ENCODE peak calls at places on chromosomes 12 and 14, in ten cellular contexts. One of them, this sample, is unnamed.

GRCh38 chr12:86945685-86946196 is 689.5 kb upstream of the MGAT4C start:
- DNase-seq in HFFc6: no peak
- DNase-seq in mammary epithelial cell: no peak
- DNase-seq in AG04449: no peak
- DNase-seq in astrocyte of the spinal cord: no peak
- DNase-seq in activated CD8-positive, alpha-beta memory T cell treated with anti-CD3 and anti-CD28 coated beads for 1 hour: no peak
- DNase-seq in WERI-Rb-1: no peak
- DNase-seq in endothelial cell: no peak
- DNase-seq in NCI-H748 treated with DMSO at 0.1 percent for 48 hours: no peak
- DNase-seq in Caco-2: no peak
- DNase-seq in this sample: no peak

GRCh38 chr14:69323266-69323966 is 63.5 kb downstream of the GALNT16 start:
- DNase-seq in HFFc6: no peak
- DNase-seq in mammary epithelial cell: no peak
- DNase-seq in AG04449: no peak
- DNase-seq in astrocyte of the spinal cord: no peak
- DNase-seq in activated CD8-positive, alpha-beta memory T cell treated with anti-CD3 and anti-CD28 coated beads for 1 hour: no peak
- DNase-seq in WERI-Rb-1: no peak
- DNase-seq in endothelial cell: no peak
- DNase-seq in NCI-H748 treated with DMSO at 0.1 percent for 48 hours: no peak
- DNase-seq in Caco-2: peak
- DNase-seq in this sample: no peak

GRCh38 chr12:1579626-1580025 is 14.8 kb downstream of the FBXL14 start:
- DNase-seq in HFFc6: peak
- DNase-seq in mammary epithelial cell: no peak
- DNase-seq in AG04449: no peak
- DNase-seq in astrocyte of the spinal cord: peak
- DNase-seq in activated CD8-positive, alpha-beta memory T cell treated with anti-CD3 and anti-CD28 coated beads for 1 hour: no peak
- DNase-seq in WERI-Rb-1: no peak
- DNase-seq in endothelial cell: no peak
- DNase-seq in NCI-H748 treated with DMSO at 0.1 percent for 48 hours: no peak
- DNase-seq in Caco-2: no peak
- DNase-seq in this sample: no peak

GRCh38 chr14:95250126-95250824 is 69.4 kb downstream of the CLMN start:
- DNase-seq in HFFc6: no peak
- DNase-seq in mammary epithelial cell: no peak
- DNase-seq in AG04449: no peak
- DNase-seq in astrocyte of the spinal cord: no peak
- DNase-seq in activated CD8-positive, alpha-beta memory T cell treated with anti-CD3 and anti-CD28 coated beads for 1 hour: no peak
- DNase-seq in WERI-Rb-1: no peak
- DNase-seq in endothelial cell: no peak
- DNase-seq in NCI-H748 treated with DMSO at 0.1 percent for 48 hours: no peak
- DNase-seq in Caco-2: no peak
- DNase-seq in this sample: no peak

GRCh38 chr14:91227183-91227628 is 17.3 kb downstream of the GPR68 start:
- DNase-seq in HFFc6: no peak
- DNase-seq in mammary epithelial cell: no peak
- DNase-seq in AG04449: no peak
- DNase-seq in astrocyte of the spinal cord: no peak
- DNase-seq in activated CD8-positive, alpha-beta memory T cell treated with anti-CD3 and anti-CD28 coated beads for 1 hour: no peak
- DNase-seq in WERI-Rb-1: no peak
- DNase-seq in endothelial cell: no peak
- DNase-seq in NCI-H748 treated with DMSO at 0.1 percent for 48 hours: no peak
- DNase-seq in Caco-2: no peak
- DNase-seq in this sample: no peak

GRCh38 chr12:124828264-124829007 is 35.2 kb downstream of the SCARB1 start:
- DNase-seq in HFFc6: peak
- DNase-seq in mammary epithelial cell: peak
- DNase-seq in AG04449: no peak
- DNase-seq in astrocyte of the spinal cord: peak
- DNase-seq in activated CD8-positive, alpha-beta memory T cell treated with anti-CD3 and anti-CD28 coated beads for 1 hour: no peak
- DNase-seq in WERI-Rb-1: no peak
- DNase-seq in endothelial cell: no peak
- DNase-seq in NCI-H748 treated with DMSO at 0.1 percent for 48 hours: no peak
- DNase-seq in Caco-2: peak
- DNase-seq in this sample: no peak

GRCh38 chr12:53627919-53628318 is 1.7 kb upstream of the ATF7 start:
- DNase-seq in HFFc6: no peak
- DNase-seq in mammary epithelial cell: no peak
- DNase-seq in AG04449: no peak
- DNase-seq in astrocyte of the spinal cord: no peak
- DNase-seq in activated CD8-positive, alpha-beta memory T cell treated with anti-CD3 and anti-CD28 coated beads for 1 hour: no peak
- DNase-seq in WERI-Rb-1: no peak
- DNase-seq in endothelial cell: no peak
- DNase-seq in NCI-H748 treated with DMSO at 0.1 percent for 48 hours: no peak
- DNase-seq in Caco-2: no peak
- DNase-seq in this sample: no peak

GRCh38 chr12:47097276-47097896 is 17.6 kb upstream of the AMIGO2 start:
- DNase-seq in HFFc6: peak
- DNase-seq in mammary epithelial cell: peak
- DNase-seq in AG04449: no peak
- DNase-seq in astrocyte of the spinal cord: peak
- DNase-seq in activated CD8-positive, alpha-beta memory T cell treated with anti-CD3 and anti-CD28 coated beads for 1 hour: no peak
- DNase-seq in WERI-Rb-1: no peak
- DNase-seq in endothelial cell: no peak
- DNase-seq in NCI-H748 treated with DMSO at 0.1 percent for 48 hours: peak
- DNase-seq in Caco-2: no peak
- DNase-seq in this sample: no peak

GRCh38 chr14:50607181-50607580 is 47.2 kb downstream of the ATL1 start:
- DNase-seq in HFFc6: no peak
- DNase-seq in mammary epithelial cell: peak
- DNase-seq in AG04449: peak
- DNase-seq in astrocyte of the spinal cord: peak
- DNase-seq in activated CD8-positive, alpha-beta memory T cell treated with anti-CD3 and anti-CD28 coated beads for 1 hour: no peak
- DNase-seq in WERI-Rb-1: no peak
- DNase-seq in endothelial cell: no peak
- DNase-seq in NCI-H748 treated with DMSO at 0.1 percent for 48 hours: no peak
- DNase-seq in Caco-2: no peak
- DNase-seq in this sample: no peak

GRCh38 chr12:31797230-31797872 is 68.5 kb upstream of the AMN1 start:
- DNase-seq in HFFc6: no peak
- DNase-seq in mammary epithelial cell: no peak
- DNase-seq in AG04449: no peak
- DNase-seq in astrocyte of the spinal cord: no peak
- DNase-seq in activated CD8-positive, alpha-beta memory T cell treated with anti-CD3 and anti-CD28 coated beads for 1 hour: no peak
- DNase-seq in WERI-Rb-1: no peak
- DNase-seq in endothelial cell: no peak
- DNase-seq in NCI-H748 treated with DMSO at 0.1 percent for 48 hours: no peak
- DNase-seq in Caco-2: no peak
- DNase-seq in this sample: no peak

GRCh38 chr14:105877645-105878044 is 351.3 kb downstream of the TMEM121 start:
- DNase-seq in HFFc6: no peak
- DNase-seq in mammary epithelial cell: no peak
- DNase-seq in AG04449: no peak
- DNase-seq in astrocyte of the spinal cord: no peak
- DNase-seq in activated CD8-positive, alpha-beta memory T cell treated with anti-CD3 and anti-CD28 coated beads for 1 hour: no peak
- DNase-seq in WERI-Rb-1: no peak
- DNase-seq in endothelial cell: no peak
- DNase-seq in NCI-H748 treated with DMSO at 0.1 percent for 48 hours: no peak
- DNase-seq in Caco-2: no peak
- DNase-seq in this sample: no peak

GRCh38 chr12:94679554-94679953 is 29.2 kb upstream of the TMCC3 start:
- DNase-seq in HFFc6: no peak
- DNase-seq in mammary epithelial cell: no peak
- DNase-seq in AG04449: no peak
- DNase-seq in astrocyte of the spinal cord: no peak
- DNase-seq in activated CD8-positive, alpha-beta memory T cell treated with anti-CD3 and anti-CD28 coated beads for 1 hour: no peak
- DNase-seq in WERI-Rb-1: no peak
- DNase-seq in endothelial cell: no peak
- DNase-seq in NCI-H748 treated with DMSO at 0.1 percent for 48 hours: no peak
- DNase-seq in Caco-2: no peak
- DNase-seq in this sample: no peak

GRCh38 chr14:97185186-97185585 is 388.0 kb downstream of the VRK1 start:
- DNase-seq in HFFc6: no peak
- DNase-seq in mammary epithelial cell: no peak
- DNase-seq in AG04449: no peak
- DNase-seq in astrocyte of the spinal cord: peak
- DNase-seq in activated CD8-positive, alpha-beta memory T cell treated with anti-CD3 and anti-CD28 coated beads for 1 hour: no peak
- DNase-seq in WERI-Rb-1: no peak
- DNase-seq in endothelial cell: peak
- DNase-seq in NCI-H748 treated with DMSO at 0.1 percent for 48 hours: peak
- DNase-seq in Caco-2: no peak
- DNase-seq in this sample: no peak

GRCh38 chr12:116714175-116714574 is 23.7 kb downstream of the SPRING1 start:
- DNase-seq in HFFc6: no peak
- DNase-seq in mammary epithelial cell: no peak
- DNase-seq in AG04449: no peak
- DNase-seq in astrocyte of the spinal cord: no peak
- DNase-seq in activated CD8-positive, alpha-beta memory T cell treated with anti-CD3 and anti-CD28 coated beads for 1 hour: no peak
- DNase-seq in WERI-Rb-1: no peak
- DNase-seq in endothelial cell: no peak
- DNase-seq in NCI-H748 treated with DMSO at 0.1 percent for 48 hours: no peak
- DNase-seq in Caco-2: no peak
- DNase-seq in this sample: no peak

GRCh38 chr14:64758711-64759554 is 54.7 kb downstream of the PLEKHG3 start:
- DNase-seq in HFFc6: peak
- DNase-seq in mammary epithelial cell: peak
- DNase-seq in AG04449: peak
- DNase-seq in astrocyte of the spinal cord: peak
- DNase-seq in activated CD8-positive, alpha-beta memory T cell treated with anti-CD3 and anti-CD28 coated beads for 1 hour: no peak
- DNase-seq in WERI-Rb-1: no peak
- DNase-seq in endothelial cell: no peak
- DNase-seq in NCI-H748 treated with DMSO at 0.1 percent for 48 hours: no peak
- DNase-seq in Caco-2: peak
- DNase-seq in this sample: no peak

GRCh38 chr12:117587646-117588287 is 226.3 kb upstream of the NOS1 start:
- DNase-seq in HFFc6: no peak
- DNase-seq in mammary epithelial cell: peak
- DNase-seq in AG04449: no peak
- DNase-seq in astrocyte of the spinal cord: peak
- DNase-seq in activated CD8-positive, alpha-beta memory T cell treated with anti-CD3 and anti-CD28 coated beads for 1 hour: no peak
- DNase-seq in WERI-Rb-1: peak
- DNase-seq in endothelial cell: peak
- DNase-seq in NCI-H748 treated with DMSO at 0.1 percent for 48 hours: peak
- DNase-seq in Caco-2: peak
- DNase-seq in this sample: peak

GRCh38 chr12:76025601-76026575 is 5.7 kb downstream of the PHLDA1 start:
- DNase-seq in HFFc6: peak
- DNase-seq in mammary epithelial cell: peak
- DNase-seq in AG04449: no peak
- DNase-seq in astrocyte of the spinal cord: peak
- DNase-seq in activated CD8-positive, alpha-beta memory T cell treated with anti-CD3 and anti-CD28 coated beads for 1 hour: no peak
- DNase-seq in WERI-Rb-1: peak
- DNase-seq in endothelial cell: no peak
- DNase-seq in NCI-H748 treated with DMSO at 0.1 percent for 48 hours: no peak
- DNase-seq in Caco-2: no peak
- DNase-seq in this sample: no peak

GRCh38 chr14:75559451-75560187 is 18.8 kb upstream of the FLVCR2 start:
- DNase-seq in HFFc6: peak
- DNase-seq in mammary epithelial cell: peak
- DNase-seq in AG04449: no peak
- DNase-seq in astrocyte of the spinal cord: peak
- DNase-seq in activated CD8-positive, alpha-beta memory T cell treated with anti-CD3 and anti-CD28 coated beads for 1 hour: no peak
- DNase-seq in WERI-Rb-1: no peak
- DNase-seq in endothelial cell: no peak
- DNase-seq in NCI-H748 treated with DMSO at 0.1 percent for 48 hours: no peak
- DNase-seq in Caco-2: no peak
- DNase-seq in this sample: no peak

GRCh38 chr14:101189962-101190560 is 286.5 kb upstream of the RTL1 start:
- DNase-seq in HFFc6: no peak
- DNase-seq in mammary epithelial cell: no peak
- DNase-seq in AG04449: no peak
- DNase-seq in astrocyte of the spinal cord: no peak
- DNase-seq in activated CD8-positive, alpha-beta memory T cell treated with anti-CD3 and anti-CD28 coated beads for 1 hour: no peak
- DNase-seq in WERI-Rb-1: no peak
- DNase-seq in endothelial cell: no peak
- DNase-seq in NCI-H748 treated with DMSO at 0.1 percent for 48 hours: no peak
- DNase-seq in Caco-2: no peak
- DNase-seq in this sample: no peak

GRCh38 chr14:105919458-105920150 is 393.2 kb downstream of the TMEM121 start:
- DNase-seq in HFFc6: no peak
- DNase-seq in mammary epithelial cell: no peak
- DNase-seq in AG04449: no peak
- DNase-seq in astrocyte of the spinal cord: no peak
- DNase-seq in activated CD8-positive, alpha-beta memory T cell treated with anti-CD3 and anti-CD28 coated beads for 1 hour: no peak
- DNase-seq in WERI-Rb-1: no peak
- DNase-seq in endothelial cell: no peak
- DNase-seq in NCI-H748 treated with DMSO at 0.1 percent for 48 hours: no peak
- DNase-seq in Caco-2: peak
- DNase-seq in this sample: no peak

This sample was measured in head of caudate nucleus.